ENCODE peak calls at places on chromosomes 7 and 10, in eight cellular contexts. X is AG10803, J is occipital lobe, T is lower leg skin, I is A549, E is chondrocyte, V is NCI-H1092 treated with DMSO at 0.1 percent for 48 hours, M is GM20000. R is an unnamed sample.
A peak's percentile ranks its signal among the peaks of the same experiment; 100 is the strongest.

GRCh38 chr7:111762799-111763198 is 200.5 kb upstream of the IMMP2L start:
- DNase-seq in M (no peak), T (no peak), X (no peak), E (no peak), I (no peak), V (no peak), J (no peak), R (no peak)

GRCh38 chr7:25777969-25778767 is 373.8 kb upstream of the NFE2L3 start:
- DNase-seq in J (no peak), T (no peak), X (no peak), M (no peak), I (no peak), V (peak; percentile 100), E (no peak), R (peak; percentile 96)

GRCh38 chr7:76408121-76408560 is 1.4 kb downstream of the SSC4D start:
- DNase-seq in V (no peak), M (no peak), X (no peak), E (no peak), J (no peak), I (no peak), T (no peak), R (no peak)

GRCh38 chr10:32957341-32958084 is 517 bp downstream of the ITGB1 start:
- DNase-seq in V (peak; percentile 19), J (peak; percentile 31), I (no peak), X (peak; percentile 40), E (peak; percentile 93), M (peak; percentile 54), T (peak; percentile 90), R (no peak)

GRCh38 chr7:85851571-85852193 is 664.8 kb upstream of the SEMA3D start:
- DNase-seq in X (peak; percentile 80), M (no peak), T (no peak), I (peak; percentile 10), J (no peak), E (no peak), V (peak; percentile 63), R (peak; percentile 9)

GRCh38 chr10:15168296-15168780 is at the start of gene NMT2:
- DNase-seq in I (peak; percentile 81), X (no peak), M (no peak), J (peak; percentile 98), T (peak; percentile 96), V (peak; percentile 83), E (peak; percentile 94), R (no peak)

GRCh38 chr7:7098280-7098818 is 84.0 kb upstream of the C1GALT1 start:
- DNase-seq in X (no peak), I (no peak), J (no peak), E (no peak), T (no peak), M (no peak), V (no peak), R (no peak)

GRCh38 chr7:16062269-16062668 is 359.1 kb downstream of the CRPPA start:
- DNase-seq in T (no peak), J (no peak), M (no peak), X (peak; percentile 63), V (no peak), I (no peak), E (no peak), R (no peak)

GRCh38 chr10:27413387-27413786 is 90.7 kb upstream of the RAB18 start:
- DNase-seq in V (no peak), M (no peak), I (no peak), J (no peak), E (no peak), X (no peak), T (no peak), R (no peak)